ENCODE peak calls at places on chromosomes 7 and 10, in five cellular contexts. I is BJ; H is BE2C; N is CD8-positive, alpha-beta T cell; T is psoas muscle. B is an unnamed sample.

GRCh38 chr7:158863611-158864506 is 7.5 kb downstream of the DYNC2I1 start:
- DNase-seq in H (peak), T (peak), N (no peak), I (peak), B (peak)

GRCh38 chr7:109864263-109864662 is 1226.7 kb upstream of the LRRN3 start:
- DNase-seq in N (no peak), I (no peak), T (no peak), H (no peak), B (no peak)

GRCh38 chr7:21383833-21384220 is 44.1 kb upstream of the SP4 start:
- DNase-seq in H (no peak), T (no peak), I (no peak), N (no peak), B (no peak)

GRCh38 chr7:91344911-91345310 is 80.7 kb downstream of the FZD1 start:
- DNase-seq in T (no peak), H (no peak), I (no peak), N (no peak), B (no peak)

GRCh38 chr7:74269757-74270277 is 15.6 kb upstream of the RFC2 start:
- DNase-seq in I (no peak), N (peak), H (peak), T (peak), B (peak)

GRCh38 chr10:132065491-132066105 is at the start of gene JAKMIP3:
- DNase-seq in H (no peak), N (no peak), T (peak), I (peak), B (peak)

GRCh38 chr7:46557295-46557711 is 636.2 kb upstream of the IGFBP3 start:
- DNase-seq in T (no peak), H (no peak), I (peak), N (no peak), B (no peak)

GRCh38 chr7:16504019-16504418 is 22.6 kb upstream of the LRRC72 start:
- DNase-seq in H (no peak), I (no peak), N (no peak), T (no peak), B (peak)

GRCh38 chr7:69962077-69962855 is 364.0 kb downstream of the AUTS2 start:
- DNase-seq in H (peak), T (peak), I (no peak), N (no peak), B (peak)

DNA sequence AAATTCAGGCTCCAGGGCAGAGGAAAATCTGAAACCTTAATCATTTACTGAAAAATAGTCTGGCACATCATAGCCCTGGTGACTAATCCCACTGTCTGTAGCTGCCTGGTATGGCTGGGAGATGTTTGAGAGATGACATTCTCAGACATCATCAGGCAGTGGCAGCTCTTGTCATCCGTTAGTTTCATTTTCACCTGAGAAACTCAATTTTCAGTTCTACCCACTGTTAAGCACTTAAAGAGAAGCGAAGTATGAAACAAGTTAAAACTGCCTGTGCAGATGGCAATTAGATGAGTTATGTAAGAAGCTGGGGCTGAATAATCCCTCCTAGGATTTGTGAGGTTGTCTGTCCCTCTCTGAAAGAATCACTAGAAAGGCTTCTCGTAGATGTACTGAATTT is 150.2 kb downstream of the NSUN6 start:
- DNase-seq in T (no peak), N (no peak), I (no peak), H (no peak), B (peak)
- H3K4me3 ChIP-seq in T (no peak), N (no peak), I (no peak), H (peak), B (no peak)

DNA sequence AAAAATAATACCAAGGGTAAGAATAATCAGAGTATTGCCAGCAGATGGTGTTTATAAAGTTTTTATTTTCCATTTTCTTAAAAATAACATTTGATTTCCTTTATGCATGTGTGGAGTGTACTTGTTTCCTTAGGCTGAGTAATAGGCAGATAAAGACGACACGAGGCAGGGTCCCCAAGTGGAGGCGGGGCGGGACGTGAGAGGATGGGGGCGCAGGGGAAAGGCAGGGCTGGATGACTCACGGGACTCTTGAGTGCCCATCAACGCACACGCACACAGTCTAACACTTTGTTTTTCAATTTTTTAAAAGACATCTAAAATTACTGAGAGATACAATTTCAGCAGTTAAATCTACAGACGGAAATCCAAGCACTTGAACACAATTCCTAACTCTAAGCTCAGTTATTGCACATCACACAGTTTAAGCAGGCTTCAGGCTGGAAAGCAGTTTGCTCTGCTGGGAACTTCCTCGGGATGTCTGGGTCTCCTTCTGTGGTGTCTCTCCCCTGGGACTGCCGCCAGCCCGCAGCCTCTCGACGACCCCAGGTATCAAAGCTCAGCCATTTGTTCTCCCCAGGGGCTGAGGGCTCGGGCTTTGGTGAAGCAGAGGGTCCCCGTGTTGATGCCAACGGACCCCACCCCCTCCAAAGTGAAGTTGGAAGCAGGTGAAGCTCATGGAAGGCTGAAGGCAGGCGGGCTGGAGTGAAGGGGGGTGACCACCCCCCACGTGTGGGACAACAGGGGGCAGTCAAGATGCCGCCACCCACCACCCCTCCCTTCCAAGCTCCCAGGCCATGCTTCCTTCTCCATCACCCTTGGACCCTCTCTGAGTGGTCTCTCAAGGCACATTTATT is 29.1 kb downstream of the SPOCK2 start:
- DNase-seq in H (no peak), I (no peak), T (no peak), N (no peak), B (no peak)
- TF ChIP-seq CTCF in H (no peak), I (no peak), T (no peak), N (no peak), B (no peak)

GRCh38 chr7:32893225-32893560 is 1.6 kb upstream of the KBTBD2 start:
- DNase-seq in H (no peak), T (no peak), N (no peak), I (no peak), B (no peak)
- H3K4me3 ChIP-seq in H (peak), T (peak), N (peak), I (no peak), B (no peak)

GRCh38 chr10:126520918-126521317 is 132.6 kb upstream of the ADAM12 start:
- DNase-seq in T (no peak), N (no peak), H (no peak), I (no peak), B (no peak)

GRCh38 chr10:126519188-126519587 is 130.9 kb upstream of the ADAM12 start:
- DNase-seq in H (no peak), I (no peak), T (no peak), N (no peak), B (no peak)

GRCh38 chr10:126519992-126520391 is 131.7 kb upstream of the ADAM12 start:
- DNase-seq in T (no peak), N (no peak), H (no peak), I (no peak), B (no peak)

GRCh38 chr10:126518186-126519080 is 130.2 kb upstream of the ADAM12 start:
- DNase-seq in T (no peak), H (no peak), I (no peak), N (no peak), B (no peak)

DNA sequence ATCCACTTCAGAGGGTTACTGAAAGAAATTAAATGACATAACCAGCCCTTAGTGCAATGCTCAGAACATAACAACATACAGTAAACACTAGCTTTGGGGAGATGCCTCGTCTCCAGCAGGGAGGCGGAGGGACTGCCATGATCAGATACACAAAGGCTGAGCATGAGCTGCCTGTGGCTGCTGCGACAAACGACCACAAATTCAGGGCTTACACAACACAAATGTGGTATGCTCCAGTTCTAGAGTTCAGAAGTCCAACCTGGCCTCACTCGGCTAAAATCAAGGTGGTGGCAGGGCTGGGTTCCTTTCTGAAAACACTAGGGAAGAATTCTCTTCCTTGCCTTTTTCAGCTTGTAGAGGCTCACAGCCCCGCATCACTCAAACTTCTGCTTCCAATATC is 128.2 kb upstream of the ADAM12 start:
- DNase-seq in N (no peak), I (no peak), H (no peak), T (no peak), B (no peak)
- TF ChIP-seq CTCF in N (no peak), I (no peak), H (no peak), T (no peak), B (no peak)

DNA sequence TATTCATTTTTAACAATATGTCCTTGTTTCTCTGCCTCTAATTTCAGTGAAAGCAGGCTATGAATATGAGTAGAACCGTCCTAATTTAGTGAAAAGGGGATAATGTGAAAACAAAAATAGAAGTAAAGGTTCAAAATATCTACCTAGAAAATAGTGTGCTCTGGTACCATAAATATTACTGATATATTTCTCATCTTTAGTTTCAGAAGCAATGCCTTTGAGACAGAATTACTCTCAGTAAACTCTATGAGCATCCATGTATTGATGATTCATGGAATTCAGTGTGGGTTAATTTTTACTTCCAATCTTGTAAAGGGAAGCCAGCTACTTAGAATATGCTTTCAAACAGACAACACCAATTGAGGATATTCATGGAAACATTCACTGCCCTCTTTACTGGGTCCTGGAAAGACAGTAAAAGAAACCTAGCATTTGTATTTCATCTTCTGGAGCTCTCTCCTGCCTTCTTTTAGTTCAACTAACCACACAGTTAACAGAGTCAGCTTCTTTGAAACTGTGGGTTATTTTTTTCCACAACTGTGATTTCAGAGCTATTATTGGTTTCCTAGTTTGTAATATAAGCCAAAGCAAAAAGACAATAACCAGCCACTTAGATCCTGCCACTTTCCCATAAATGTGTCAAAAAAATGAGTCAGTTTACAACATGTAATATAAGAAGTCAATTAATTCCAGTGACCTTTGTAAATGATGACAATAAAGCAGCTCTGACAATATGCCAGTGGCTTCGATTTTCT is 1.7 kb downstream of the LRRN3 start:
- DNase-seq in N (no peak), I (no peak), H (no peak), T (no peak), B (no peak)
- H3K4me3 ChIP-seq in N (peak), I (no peak), H (peak), T (no peak), B (no peak)

DNA sequence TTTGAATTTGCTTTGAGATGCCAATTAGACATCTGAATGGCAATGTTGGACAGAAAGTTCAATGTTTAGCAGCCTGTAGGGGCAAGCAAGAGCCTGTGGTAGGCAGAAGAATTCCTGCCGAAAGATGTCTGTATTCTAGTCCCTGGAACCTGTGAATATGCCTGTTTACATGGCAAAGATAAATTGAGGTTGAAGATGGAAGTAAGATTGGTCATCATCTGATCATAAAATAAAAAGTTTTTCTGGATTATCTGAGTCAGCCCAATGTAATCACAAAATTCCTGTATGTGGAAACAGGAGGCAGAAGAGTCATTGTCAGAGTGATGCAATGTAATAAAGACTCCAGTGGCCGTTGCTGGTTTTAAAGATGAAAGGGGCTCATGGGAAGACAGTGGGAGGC is 430.5 kb downstream of the MDFIC start:
- DNase-seq in H (no peak), I (peak), T (no peak), N (no peak), B (peak)
- TF ChIP-seq CTCF in H (no peak), I (peak), T (no peak), N (no peak), B (peak)

GRCh38 chr10:6722616-6723004 is 142.5 kb upstream of the PRKCQ start:
- DNase-seq in H (no peak), I (no peak), N (no peak), T (no peak), B (no peak)

GRCh38 chr10:6726924-6727323 is 146.8 kb upstream of the PRKCQ start:
- DNase-seq in H (no peak), I (no peak), T (no peak), N (no peak), B (no peak)

GRCh38 chr10:6721964-6722615 is 142.0 kb upstream of the PRKCQ start:
- DNase-seq in N (no peak), H (no peak), I (peak), T (no peak), B (peak)

GRCh38 chr10:6716521-6716920 is 136.4 kb upstream of the PRKCQ start:
- DNase-seq in I (peak), H (no peak), T (no peak), N (no peak), B (no peak)

DNA sequence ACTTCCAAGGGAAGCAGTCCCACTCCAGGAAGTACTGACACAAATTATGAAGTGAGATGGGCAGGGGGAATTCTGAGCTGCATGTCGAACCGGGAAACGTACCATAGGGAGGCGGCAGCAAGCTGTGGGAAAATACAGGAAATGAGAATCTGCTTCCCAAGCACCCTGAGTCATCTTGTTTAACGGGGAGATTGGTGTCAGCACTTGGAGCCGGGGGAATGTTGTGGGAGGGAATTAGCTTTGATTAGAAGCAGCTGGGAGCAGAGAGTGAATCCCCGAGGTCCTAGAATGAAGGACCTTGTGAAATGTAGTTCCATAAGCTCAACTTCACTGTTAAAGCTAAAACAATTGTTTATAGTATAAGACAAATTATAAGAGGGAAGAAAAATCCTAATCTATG is 141.4 kb upstream of the PRKCQ start:
- DNase-seq in H (no peak), I (peak), T (peak), N (no peak), B (peak)
- H3K4me3 ChIP-seq in H (no peak), I (no peak), T (no peak), N (no peak), B (no peak)

DNA sequence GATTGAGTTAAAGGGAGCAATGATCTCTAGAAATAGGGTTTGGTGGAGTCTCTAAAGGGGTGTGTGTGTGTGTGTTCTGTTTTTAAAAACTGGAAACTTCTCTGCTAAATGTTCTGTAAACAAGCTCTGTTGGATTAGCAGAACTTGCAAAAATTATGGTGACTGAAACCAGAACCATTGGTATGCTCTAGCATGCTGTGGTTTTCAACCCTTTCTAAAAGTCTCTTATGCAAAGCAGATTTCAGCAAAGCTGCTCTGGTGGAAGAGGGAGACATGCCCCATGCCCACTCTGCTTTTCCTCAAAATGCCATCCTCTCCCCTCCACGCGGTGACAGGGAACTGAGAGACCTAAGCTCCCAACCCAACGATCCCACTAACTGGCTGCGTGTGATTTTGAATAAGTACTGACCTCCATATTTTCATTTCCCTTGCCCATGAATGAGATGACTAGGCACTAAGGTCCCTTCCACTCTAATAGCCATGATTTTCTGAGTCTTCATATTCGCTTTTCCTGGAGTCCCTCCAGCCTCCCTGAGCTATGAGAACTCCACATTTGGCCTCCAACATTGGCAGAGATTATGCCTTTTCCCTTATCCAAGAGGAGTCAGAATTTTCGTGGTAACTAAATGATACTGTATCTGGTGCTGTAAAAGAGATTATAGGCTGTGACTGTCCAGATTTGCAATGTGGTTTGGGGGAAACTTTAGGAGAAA is 117.3 kb upstream of the PALS2 start:
- DNase-seq in T (no peak), H (no peak), I (no peak), N (no peak), B (no peak)
- TF ChIP-seq CTCF in T (no peak), H (no peak), I (no peak), N (no peak), B (no peak)